ENCODE peak calls at places on chromosome 3, in ten cellular contexts. S is MM.1S, A is uterus, U is cardiac fibroblast, K is sigmoid colon, D is cardiac muscle cell, E is heart right ventricle, O is GM06990, Y is SJSA1, N is stomach. Z is an unnamed sample.

GRCh38 chr3:115217678-115218451 is 70.8 kb upstream of the ZBTB20 start:
- DNase-seq in S (peak), A (peak), U (peak), K (no peak), D (peak), E (peak), O (no peak), Y (peak), N (no peak), Z (peak)

GRCh38 chr3:152622813-152623167 is 212.1 kb upstream of the P2RY1 start:
- DNase-seq in S (no peak), A (no peak), U (peak), K (no peak), D (peak), E (no peak), O (no peak), Y (no peak), N (no peak), Z (no peak)

GRCh38 chr3:136659253-136659652 is 92.9 kb downstream of the STAG1 start:
- DNase-seq in S (no peak), A (no peak), U (peak), K (no peak), D (peak), E (no peak), O (no peak), Y (no peak), N (no peak), Z (peak)

GRCh38 chr3:105274958-105275357 is 91.8 kb upstream of the ALCAM start:
- DNase-seq in S (no peak), A (no peak), U (peak), K (no peak), D (peak), E (no peak), O (no peak), Y (peak), N (no peak), Z (no peak)

GRCh38 chr3:40337136-40338108 is 27.9 kb downstream of the EIF1B start:
- DNase-seq in S (no peak), A (no peak), U (no peak), K (no peak), D (no peak), E (no peak), O (peak), Y (no peak), N (no peak), Z (peak)

GRCh38 chr3:65979731-65980130 is 59.0 kb downstream of the MAGI1 start:
- DNase-seq in S (no peak), A (no peak), U (peak), K (no peak), D (peak), E (no peak), O (no peak), Y (no peak), N (no peak), Z (no peak)

GRCh38 chr3:171157286-171157685 is 130.8 kb upstream of the SLC2A2 start:
- DNase-seq in S (no peak), A (no peak), U (peak), K (no peak), D (peak), E (no peak), O (no peak), Y (no peak), N (no peak), Z (peak)

GRCh38 chr3:30084971-30085403 is 521.4 kb upstream of the TGFBR2 start:
- DNase-seq in S (no peak), A (no peak), U (no peak), K (no peak), D (peak), E (no peak), O (no peak), Y (no peak), N (no peak), Z (peak)

GRCh38 chr3:192862408-192863385 is 55.0 kb downstream of the MB21D2 start:
- DNase-seq in S (no peak), A (no peak), U (peak), K (no peak), D (peak), E (no peak), O (no peak), Y (no peak), N (no peak), Z (peak)

GRCh38 chr3:65343031-65343430 is 655.2 kb upstream of the ADAMTS9 start:
- DNase-seq in S (no peak), A (no peak), U (no peak), K (no peak), D (no peak), E (no peak), O (no peak), Y (no peak), N (no peak), Z (no peak)

GRCh38 chr3:129312671-129313414 is 34.2 kb downstream of the HMCES start:
- DNase-seq in S (peak), A (no peak), U (peak), K (no peak), D (no peak), E (no peak), O (no peak), Y (no peak), N (no peak), Z (no peak)

GRCh38 chr3:140050977-140051957 is 116.3 kb downstream of the CLSTN2 start:
- DNase-seq in S (no peak), A (no peak), U (no peak), K (no peak), D (no peak), E (peak), O (no peak), Y (no peak), N (no peak), Z (peak)

GRCh38 chr3:128435058-128435457 is 31.6 kb downstream of the DNAJB8 start:
- DNase-seq in S (no peak), A (no peak), U (no peak), K (no peak), D (no peak), E (no peak), O (no peak), Y (no peak), N (peak), Z (peak)

GRCh38 chr3:11290743-11291680 is 18.8 kb downstream of the ATG7 start:
- DNase-seq in S (no peak), A (no peak), U (peak), K (no peak), D (peak), E (no peak), O (peak), Y (peak), N (no peak), Z (no peak)

GRCh38 chr3:76352069-76352847 is 566.9 kb upstream of the ZNF717 start:
- DNase-seq in S (no peak), A (no peak), U (no peak), K (no peak), D (no peak), E (no peak), O (no peak), Y (no peak), N (no peak), Z (no peak)

GRCh38 chr3:133529809-133530208 is 43.7 kb upstream of the CDV3 start:
- DNase-seq in S (no peak), A (no peak), U (no peak), K (no peak), D (no peak), E (no peak), O (no peak), Y (no peak), N (no peak), Z (no peak)

GRCh38 chr3:127015282-127016042 is 32.5 kb downstream of the PLXNA1 start:
- DNase-seq in S (no peak), A (no peak), U (no peak), K (no peak), D (no peak), E (no peak), O (peak), Y (no peak), N (no peak), Z (peak)

GRCh38 chr3:23800731-23801130 is 5.0 kb upstream of the UBE2E1 start:
- DNase-seq in S (peak), A (no peak), U (peak), K (no peak), D (peak), E (no peak), O (no peak), Y (no peak), N (no peak), Z (no peak)

GRCh38 chr3:4417449-4417848 is 49.6 kb downstream of the SUMF1 start:
- DNase-seq in S (no peak), A (peak), U (peak), K (no peak), D (peak), E (peak), O (no peak), Y (no peak), N (no peak), Z (no peak)

GRCh38 chr3:156148345-156148945 is 28.1 kb downstream of the KCNAB1 start:
- DNase-seq in S (no peak), A (no peak), U (no peak), K (no peak), D (no peak), E (no peak), O (no peak), Y (no peak), N (no peak), Z (no peak)

GRCh38 chr3:129313983-129314756 is 35.5 kb downstream of the HMCES start:
- DNase-seq in S (peak), A (peak), U (peak), K (no peak), D (peak), E (no peak), O (no peak), Y (no peak), N (no peak), Z (peak)

DNA sequence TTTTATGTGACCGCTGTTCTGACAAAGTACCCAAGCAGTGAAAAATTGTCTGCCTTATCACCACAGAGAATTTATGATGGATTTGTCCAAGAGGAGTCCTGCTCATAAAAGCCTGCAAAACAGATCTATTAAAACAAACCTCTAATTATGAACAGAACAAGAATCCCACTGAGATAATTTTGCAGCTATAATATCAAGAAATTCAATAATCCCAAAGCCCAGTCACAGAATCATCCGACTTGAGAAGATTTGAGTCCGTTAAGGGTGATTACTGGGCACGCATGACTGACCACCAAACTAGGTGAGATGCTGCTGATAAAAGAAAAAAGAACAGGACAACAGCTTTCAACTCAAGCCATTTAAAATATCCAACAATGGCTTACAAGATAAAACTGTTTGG is 231.0 kb upstream of the WNT5A start:
- DNase-seq in S (no peak), A (no peak), U (no peak), K (no peak), D (no peak), E (no peak), O (no peak), Y (no peak), N (no peak), Z (no peak)
- H3K4me3 ChIP-seq in S (no peak), A (no peak), U (no peak), K (no peak), D (no peak), E (no peak), O (no peak), Y (no peak), N (no peak), Z (no peak)

DNA sequence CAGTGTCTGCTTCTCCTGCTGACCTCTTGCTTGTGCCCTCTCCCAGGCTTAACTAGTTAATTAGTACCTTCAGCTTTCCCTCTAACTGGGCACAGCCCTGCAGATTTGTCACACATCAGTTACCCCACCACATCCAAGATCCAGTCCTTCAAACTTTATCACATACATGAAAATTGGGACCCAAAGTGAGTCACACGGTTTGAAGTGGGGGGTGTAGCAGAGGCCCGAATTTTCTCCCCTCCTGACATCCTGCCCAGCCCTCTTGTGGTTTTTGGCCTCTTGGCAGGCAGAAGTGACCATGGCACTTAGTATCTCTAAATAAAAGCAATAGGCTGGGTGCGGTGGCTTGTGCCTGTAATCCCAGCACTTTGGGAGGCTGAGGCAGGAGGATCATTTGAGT is 3.9 kb downstream of the MAPKAPK3 start:
- DNase-seq in S (no peak), A (no peak), U (no peak), K (no peak), D (no peak), E (no peak), O (no peak), Y (no peak), N (no peak), Z (no peak)
- H3K4me3 ChIP-seq in S (no peak), A (no peak), U (no peak), K (no peak), D (no peak), E (peak), O (no peak), Y (no peak), N (no peak), Z (no peak)

GRCh38 chr3:35644461-35644860 is 5.1 kb downstream of the ARPP21 start:
- DNase-seq in S (no peak), A (no peak), U (no peak), K (no peak), D (no peak), E (no peak), O (no peak), Y (no peak), N (no peak), Z (no peak)
- H3K4me3 ChIP-seq in S (no peak), A (no peak), U (no peak), K (no peak), D (no peak), E (no peak), O (no peak), Y (no peak), N (no peak), Z (no peak)

DNA sequence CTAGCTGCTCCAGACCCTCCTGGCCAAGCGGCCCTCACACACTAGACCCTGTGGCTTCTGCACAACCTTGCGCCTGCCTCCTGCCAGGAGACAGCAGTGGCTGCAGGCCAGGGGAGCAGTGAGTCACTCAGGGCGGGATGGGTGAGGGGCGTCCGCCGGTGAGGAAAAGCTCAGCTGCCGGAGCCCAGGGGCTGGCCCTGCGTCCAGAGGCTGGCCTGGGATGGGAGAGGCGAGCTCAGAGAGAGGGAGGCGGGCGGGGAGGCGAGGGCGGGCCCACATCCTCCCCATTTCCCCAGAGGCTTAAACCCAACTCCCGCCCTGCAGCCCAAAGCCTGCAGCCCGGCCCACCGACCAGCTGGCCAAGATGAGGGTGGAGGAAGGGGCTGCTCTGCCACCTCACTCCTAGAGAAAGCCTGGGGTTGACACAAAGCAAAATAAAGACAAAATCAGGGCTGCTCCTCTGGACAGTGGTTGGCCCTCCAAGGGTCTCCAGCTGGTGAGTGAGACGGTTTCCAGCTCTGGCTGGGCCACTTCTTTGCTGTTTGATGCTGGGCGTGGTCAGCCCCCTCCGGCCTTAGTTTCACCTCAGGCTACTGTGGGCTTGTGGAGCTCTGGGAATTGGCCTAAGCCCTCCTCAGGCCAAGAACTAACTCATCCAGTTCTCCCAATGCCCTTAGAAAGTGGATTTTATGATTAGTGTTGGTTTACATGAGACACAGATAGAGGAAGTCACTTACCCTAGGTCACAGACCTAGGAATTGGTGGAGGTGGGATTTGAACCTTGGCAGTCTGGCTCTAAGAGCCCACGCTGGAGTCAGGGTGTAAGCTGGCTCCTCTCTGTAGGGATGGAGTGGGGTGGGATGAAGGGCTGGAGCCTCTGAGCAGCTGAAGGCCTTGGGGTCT is 50.6 kb downstream of the IQSEC1 start:
- DNase-seq in S (no peak), A (peak), U (peak), K (peak), D (peak), E (peak), O (peak), Y (no peak), N (peak), Z (peak)
- H3K4me3 ChIP-seq in S (no peak), A (no peak), U (no peak), K (peak), D (no peak), E (peak), O (peak), Y (no peak), N (no peak), Z (no peak)

DNA sequence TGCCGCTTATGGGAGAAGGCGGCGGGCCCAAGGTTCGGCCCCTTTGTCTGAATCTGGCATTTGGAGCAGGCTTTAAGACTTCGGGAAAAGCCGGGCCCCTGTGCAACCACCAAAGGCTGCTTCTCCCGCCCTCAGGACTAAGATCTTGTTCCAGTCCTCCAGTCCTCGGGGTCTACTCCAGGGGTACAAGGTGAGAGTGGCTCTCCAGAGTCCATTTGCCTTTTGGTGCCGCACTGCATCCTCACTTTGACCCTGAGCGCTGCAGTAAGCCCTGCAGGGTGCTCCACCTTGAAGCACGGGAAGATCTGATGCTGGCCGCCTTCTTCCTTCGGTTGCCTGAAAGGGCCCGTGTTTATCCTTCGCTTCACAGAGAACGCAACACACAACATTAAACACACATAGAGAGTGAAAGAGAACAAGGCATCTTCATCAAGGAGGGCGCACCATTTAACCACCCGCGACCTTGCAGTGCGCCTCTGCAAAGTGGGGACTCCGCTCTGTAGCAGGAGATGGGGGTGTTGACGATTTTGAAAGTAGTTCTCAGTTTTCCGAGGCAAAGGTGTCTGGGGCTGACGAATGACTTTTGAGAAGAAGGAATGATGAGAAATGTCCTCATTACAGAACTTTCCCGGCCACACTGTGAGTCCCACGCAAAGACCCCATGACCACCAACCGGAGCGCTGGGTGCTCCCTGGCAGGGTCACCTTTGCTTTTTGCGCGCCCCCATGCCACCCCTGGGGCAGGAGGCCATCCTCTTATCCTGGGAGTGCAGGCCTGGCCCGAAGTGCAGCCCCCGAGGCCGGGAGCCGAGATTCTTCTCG is 1.0 kb downstream of the PIGZ start:
- DNase-seq in S (no peak), A (no peak), U (no peak), K (no peak), D (no peak), E (no peak), O (no peak), Y (no peak), N (no peak), Z (no peak)
- H3K4me3 ChIP-seq in S (peak), A (peak), U (peak), K (peak), D (no peak), E (peak), O (peak), Y (no peak), N (peak), Z (no peak)

DNA sequence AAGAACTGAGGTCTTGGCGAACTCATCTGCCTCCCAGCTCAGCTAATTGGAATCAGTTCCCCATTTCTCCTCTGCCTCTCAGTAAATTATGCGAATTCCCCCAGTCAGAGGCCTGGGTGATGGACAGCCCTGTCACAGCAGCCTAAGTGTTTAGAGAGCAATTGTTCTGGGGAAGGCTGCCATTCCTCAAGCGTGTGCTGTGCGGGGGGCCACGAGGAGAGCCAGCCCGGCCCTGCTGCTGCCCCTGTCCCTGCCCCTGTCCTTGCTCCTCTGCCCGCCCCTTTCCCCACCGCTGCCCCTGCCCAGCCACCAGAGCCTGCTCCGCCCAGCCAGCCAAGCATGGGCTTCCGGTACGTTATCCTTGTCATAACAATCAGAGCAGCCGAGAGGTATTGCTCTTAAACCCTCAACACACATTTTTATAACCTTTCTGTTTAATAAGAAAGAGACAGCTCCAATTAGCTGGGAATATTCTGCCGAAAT is 12.2 kb upstream of the CACNA2D2 start:
- DNase-seq in S (no peak), A (peak), U (peak), K (no peak), D (peak), E (peak), O (no peak), Y (no peak), N (no peak), Z (peak)
- H3K4me3 ChIP-seq in S (no peak), A (peak), U (no peak), K (peak), D (peak), E (peak), O (no peak), Y (no peak), N (peak), Z (no peak)

Z was measured in mesendoderm.